ENCODE peak calls at places on chromosomes 13 and 19, in ten cellular contexts. One of them, this sample, is unnamed.
A peak's percentile ranks its signal among the peaks of the same experiment; 100 is the strongest.

GRCh38 chr19:55208880-55209429 is 346 bp downstream of the PTPRH start:
- DNase-seq in lower leg skin: no peak
- DNase-seq in stomach: no peak
- DNase-seq in ovary: no peak
- DNase-seq in NB4: peak; percentile 29
- DNase-seq in prostate gland: no peak
- DNase-seq in body of pancreas: no peak
- DNase-seq in A549: peak; percentile 60
- DNase-seq in tibial nerve: no peak
- DNase-seq in Peyer's patch: no peak
- DNase-seq in this sample: no peak

GRCh38 chr19:52646571-52647222 is 8.5 kb upstream of the ZNF83 start:
- DNase-seq in stomach: no peak
- DNase-seq in tibial nerve: no peak
- DNase-seq in lower leg skin: no peak
- DNase-seq in prostate gland: no peak
- DNase-seq in A549: peak; percentile 26
- DNase-seq in Peyer's patch: no peak
- DNase-seq in body of pancreas: no peak
- DNase-seq in NB4: peak; percentile 70
- DNase-seq in ovary: no peak
- DNase-seq in this sample: no peak

GRCh38 chr13:39498471-39499114 is 104.4 kb downstream of the LHFPL6 start:
- DNase-seq in lower leg skin: no peak
- DNase-seq in Peyer's patch: no peak
- DNase-seq in prostate gland: no peak
- DNase-seq in stomach: no peak
- DNase-seq in body of pancreas: no peak
- DNase-seq in NB4: no peak
- DNase-seq in A549: no peak
- DNase-seq in ovary: no peak
- DNase-seq in tibial nerve: no peak
- DNase-seq in this sample: no peak

GRCh38 chr13:40340368-40341085 is 325.9 kb downstream of the FOXO1 start:
- DNase-seq in lower leg skin: no peak
- DNase-seq in stomach: no peak
- DNase-seq in prostate gland: no peak
- DNase-seq in NB4: no peak
- DNase-seq in ovary: no peak
- DNase-seq in tibial nerve: no peak
- DNase-seq in body of pancreas: peak; percentile 78
- DNase-seq in Peyer's patch: no peak
- DNase-seq in A549: peak; percentile 17
- DNase-seq in this sample: no peak

GRCh38 chr13:31310781-31311180 is 111.0 kb downstream of the B3GLCT start:
- DNase-seq in stomach: no peak
- DNase-seq in body of pancreas: peak; percentile 12
- DNase-seq in prostate gland: peak; percentile 78
- DNase-seq in A549: no peak
- DNase-seq in NB4: no peak
- DNase-seq in tibial nerve: no peak
- DNase-seq in lower leg skin: no peak
- DNase-seq in Peyer's patch: peak; percentile 38
- DNase-seq in ovary: no peak
- DNase-seq in this sample: no peak

GRCh38 chr13:41257535-41257934 is 5.8 kb downstream of the MTRF1 start:
- DNase-seq in lower leg skin: no peak
- DNase-seq in NB4: no peak
- DNase-seq in Peyer's patch: no peak
- DNase-seq in A549: no peak
- DNase-seq in ovary: no peak
- DNase-seq in prostate gland: no peak
- DNase-seq in tibial nerve: no peak
- DNase-seq in body of pancreas: no peak
- DNase-seq in stomach: no peak
- DNase-seq in this sample: no peak

GRCh38 chr19:13095934-13096890 is 6.4 kb downstream of the LYL1 start:
- DNase-seq in NB4: peak; percentile 86
- DNase-seq in A549: peak; percentile 27
- DNase-seq in body of pancreas: no peak
- DNase-seq in ovary: peak; percentile 57
- DNase-seq in stomach: no peak
- DNase-seq in tibial nerve: no peak
- DNase-seq in Peyer's patch: peak; percentile 57
- DNase-seq in prostate gland: no peak
- DNase-seq in lower leg skin: no peak
- DNase-seq in this sample: no peak

GRCh38 chr13:31022491-31022890 is 90.0 kb downstream of the TEX26 start:
- DNase-seq in prostate gland: no peak
- DNase-seq in NB4: no peak
- DNase-seq in body of pancreas: no peak
- DNase-seq in lower leg skin: no peak
- DNase-seq in ovary: no peak
- DNase-seq in stomach: no peak
- DNase-seq in Peyer's patch: no peak
- DNase-seq in A549: no peak
- DNase-seq in tibial nerve: no peak
- DNase-seq in this sample: no peak

GRCh38 chr19:3785938-3786824 is at the start of gene MATK:
- DNase-seq in lower leg skin: no peak
- DNase-seq in body of pancreas: no peak
- DNase-seq in ovary: no peak
- DNase-seq in NB4: peak; percentile 82
- DNase-seq in prostate gland: no peak
- DNase-seq in A549: no peak
- DNase-seq in tibial nerve: no peak
- DNase-seq in Peyer's patch: no peak
- DNase-seq in stomach: no peak
- DNase-seq in this sample: no peak

GRCh38 chr13:100789968-100790367 is 115.4 kb upstream of the TMTC4 start:
- DNase-seq in ovary: no peak
- DNase-seq in NB4: no peak
- DNase-seq in A549: no peak
- DNase-seq in stomach: no peak
- DNase-seq in body of pancreas: no peak
- DNase-seq in prostate gland: no peak
- DNase-seq in tibial nerve: no peak
- DNase-seq in Peyer's patch: no peak
- DNase-seq in lower leg skin: no peak
- DNase-seq in this sample: no peak

DNA sequence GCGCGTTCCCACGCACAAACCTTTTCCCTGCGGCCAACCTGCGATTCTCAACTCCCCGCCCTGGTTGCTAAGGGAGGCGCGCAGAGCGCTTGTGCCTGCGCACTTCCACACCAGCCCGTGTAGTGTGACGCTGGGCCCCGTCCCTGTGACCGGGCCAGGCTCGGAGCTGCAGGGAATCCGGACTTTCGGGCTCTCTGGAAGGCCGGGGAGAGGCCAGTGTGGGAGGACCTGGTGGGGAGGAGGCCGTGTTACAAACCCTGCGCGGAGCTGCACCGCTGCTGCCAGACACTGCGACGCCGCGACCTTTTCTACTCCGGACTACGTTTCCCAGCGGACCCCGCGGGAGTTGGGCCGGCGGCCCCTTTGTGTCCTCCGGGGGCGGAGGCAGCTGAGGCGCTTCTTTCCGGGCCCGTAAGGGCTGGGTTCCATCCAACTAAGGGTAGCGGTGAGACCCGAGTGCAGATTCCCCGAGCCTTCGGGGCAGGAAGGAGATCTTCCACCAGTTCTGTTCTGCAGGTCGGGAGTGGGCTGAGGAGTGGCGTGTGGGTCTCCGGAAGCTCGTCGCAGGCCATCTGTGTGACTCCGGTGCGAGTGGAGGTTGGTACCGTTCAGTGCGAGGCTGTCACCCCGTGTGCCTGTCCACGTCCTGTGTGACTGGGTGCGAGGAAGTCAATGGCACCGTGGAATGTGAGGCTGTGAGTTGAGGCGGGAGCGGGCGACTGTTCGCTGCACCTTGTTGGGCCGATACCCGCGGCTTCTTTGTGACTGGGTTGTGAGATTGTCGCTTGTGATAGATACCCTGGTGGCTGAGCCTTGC is at the start of gene ZNF570:
- DNase-seq in ovary: peak; percentile 89
- DNase-seq in lower leg skin: peak; percentile 97
- DNase-seq in A549: peak; percentile 95
- DNase-seq in stomach: peak; percentile 89
- DNase-seq in tibial nerve: peak; percentile 86
- DNase-seq in prostate gland: peak; percentile 86
- DNase-seq in body of pancreas: peak; percentile 90
- DNase-seq in NB4: peak; percentile 86
- DNase-seq in Peyer's patch: peak; percentile 88
- DNase-seq in this sample: peak; percentile 83
- TF ChIP-seq POLR2A in ovary: peak; percentile 79
- TF ChIP-seq POLR2A in lower leg skin: no peak
- TF ChIP-seq POLR2A in A549: peak; percentile 49
- TF ChIP-seq POLR2A in stomach: no peak
- TF ChIP-seq POLR2A in tibial nerve: peak; percentile 59
- TF ChIP-seq POLR2A in prostate gland: peak; percentile 55
- TF ChIP-seq POLR2A in body of pancreas: peak; percentile 71
- TF ChIP-seq POLR2A in NB4: no peak
- TF ChIP-seq POLR2A in Peyer's patch: peak; percentile 30
- TF ChIP-seq POLR2A in this sample: no peak

GRCh38 chr19:49812997-49813861 is at the start of gene FUZ:
- DNase-seq in Peyer's patch: peak; percentile 97
- DNase-seq in lower leg skin: peak; percentile 99
- DNase-seq in NB4: peak; percentile 96
- DNase-seq in body of pancreas: peak; percentile 99
- DNase-seq in stomach: peak; percentile 97
- DNase-seq in ovary: peak; percentile 94
- DNase-seq in prostate gland: peak; percentile 96
- DNase-seq in A549: peak; percentile 100
- DNase-seq in tibial nerve: peak; percentile 97
- DNase-seq in this sample: peak; percentile 99
- TF ChIP-seq CTCF in Peyer's patch: peak; percentile 29
- TF ChIP-seq CTCF in lower leg skin: peak; percentile 22
- TF ChIP-seq CTCF in NB4: peak; percentile 13
- TF ChIP-seq CTCF in body of pancreas: no peak
- TF ChIP-seq CTCF in stomach: no peak
- TF ChIP-seq CTCF in ovary: no peak
- TF ChIP-seq CTCF in prostate gland: peak; percentile 32
- TF ChIP-seq CTCF in A549: no peak
- TF ChIP-seq CTCF in tibial nerve: peak; percentile 33
- TF ChIP-seq CTCF in this sample: peak; percentile 6

GRCh38 chr13:110615322-110616102 is at the start of gene NAXD:
- DNase-seq in stomach: peak; percentile 95
- DNase-seq in lower leg skin: peak; percentile 98
- DNase-seq in prostate gland: peak; percentile 85
- DNase-seq in A549: peak; percentile 94
- DNase-seq in tibial nerve: peak; percentile 84
- DNase-seq in ovary: peak; percentile 93
- DNase-seq in NB4: peak; percentile 97
- DNase-seq in Peyer's patch: peak; percentile 81
- DNase-seq in body of pancreas: peak; percentile 96
- DNase-seq in this sample: no peak
- TF ChIP-seq POLR2A in stomach: no peak
- TF ChIP-seq POLR2A in lower leg skin: no peak
- TF ChIP-seq POLR2A in prostate gland: peak; percentile 58
- TF ChIP-seq POLR2A in A549: peak; percentile 65
- TF ChIP-seq POLR2A in tibial nerve: peak; percentile 63
- TF ChIP-seq POLR2A in ovary: peak; percentile 55
- TF ChIP-seq POLR2A in NB4: peak; percentile 68
- TF ChIP-seq POLR2A in Peyer's patch: peak; percentile 67
- TF ChIP-seq POLR2A in body of pancreas: peak; percentile 82
- TF ChIP-seq POLR2A in this sample: peak; percentile 25

DNA sequence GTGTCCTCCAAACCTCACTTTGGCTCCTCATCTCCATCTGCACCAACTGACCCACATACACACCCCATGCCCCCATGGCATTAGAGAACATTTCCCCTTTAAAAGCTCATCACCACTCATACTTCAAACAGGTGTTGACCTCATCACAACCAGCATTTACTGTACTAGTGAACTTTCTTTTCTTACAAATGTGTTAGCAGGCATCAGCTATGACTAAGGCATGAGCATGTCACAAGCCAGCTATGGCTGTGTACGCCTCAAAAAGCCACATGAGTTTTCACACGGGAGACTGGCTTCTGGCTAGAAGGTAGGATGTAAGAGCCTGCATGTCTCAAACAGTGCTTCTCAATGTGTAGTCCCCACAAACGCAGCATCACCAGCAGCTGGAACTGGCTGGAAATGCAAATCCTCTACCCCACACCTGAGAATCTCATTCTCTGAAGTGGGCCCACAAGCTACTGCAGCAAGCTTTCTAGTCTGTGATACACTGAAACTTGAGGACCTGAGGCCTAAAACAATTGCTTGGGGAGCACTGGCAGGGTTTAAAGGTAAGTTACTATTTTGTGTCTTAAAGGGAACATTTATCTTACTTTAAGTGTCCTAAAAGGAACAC is 66.8 kb downstream of the TUBGCP3 start:
- DNase-seq in prostate gland: no peak
- DNase-seq in lower leg skin: no peak
- DNase-seq in tibial nerve: no peak
- DNase-seq in stomach: no peak
- DNase-seq in A549: no peak
- DNase-seq in body of pancreas: no peak
- DNase-seq in NB4: no peak
- DNase-seq in ovary: no peak
- DNase-seq in Peyer's patch: no peak
- DNase-seq in this sample: no peak
- TF ChIP-seq CTCF in prostate gland: no peak
- TF ChIP-seq CTCF in lower leg skin: no peak
- TF ChIP-seq CTCF in tibial nerve: no peak
- TF ChIP-seq CTCF in stomach: no peak
- TF ChIP-seq CTCF in A549: no peak
- TF ChIP-seq CTCF in body of pancreas: no peak
- TF ChIP-seq CTCF in NB4: no peak
- TF ChIP-seq CTCF in ovary: no peak
- TF ChIP-seq CTCF in Peyer's patch: no peak
- TF ChIP-seq CTCF in this sample: no peak

GRCh38 chr13:49585220-49586157 is at the start of gene RCBTB1:
- DNase-seq in prostate gland: peak; percentile 74
- DNase-seq in ovary: peak; percentile 72
- DNase-seq in body of pancreas: peak; percentile 84
- DNase-seq in A549: peak; percentile 58
- DNase-seq in stomach: peak; percentile 77
- DNase-seq in lower leg skin: peak; percentile 92
- DNase-seq in NB4: peak; percentile 85
- DNase-seq in tibial nerve: peak; percentile 34
- DNase-seq in Peyer's patch: peak; percentile 62
- DNase-seq in this sample: no peak
- TF ChIP-seq POLR2A in prostate gland: peak; percentile 16
- TF ChIP-seq POLR2A in ovary: no peak
- TF ChIP-seq POLR2A in body of pancreas: peak; percentile 70
- TF ChIP-seq POLR2A in A549: peak; percentile 61
- TF ChIP-seq POLR2A in stomach: no peak
- TF ChIP-seq POLR2A in lower leg skin: no peak
- TF ChIP-seq POLR2A in NB4: peak; percentile 44
- TF ChIP-seq POLR2A in tibial nerve: peak; percentile 43
- TF ChIP-seq POLR2A in Peyer's patch: peak; percentile 28
- TF ChIP-seq POLR2A in this sample: no peak

GRCh38 chr13:97221989-97222700 is at the start of gene MBNL2:
- DNase-seq in prostate gland: peak; percentile 95
- DNase-seq in Peyer's patch: peak; percentile 89
- DNase-seq in NB4: peak; percentile 93
- DNase-seq in ovary: peak; percentile 83
- DNase-seq in A549: peak; percentile 87
- DNase-seq in stomach: peak; percentile 90
- DNase-seq in body of pancreas: peak; percentile 96
- DNase-seq in tibial nerve: peak; percentile 87
- DNase-seq in lower leg skin: peak; percentile 98
- DNase-seq in this sample: no peak
- TF ChIP-seq CTCF in prostate gland: no peak
- TF ChIP-seq CTCF in Peyer's patch: no peak
- TF ChIP-seq CTCF in NB4: no peak
- TF ChIP-seq CTCF in ovary: no peak
- TF ChIP-seq CTCF in A549: no peak
- TF ChIP-seq CTCF in stomach: no peak
- TF ChIP-seq CTCF in body of pancreas: no peak
- TF ChIP-seq CTCF in tibial nerve: peak; percentile 18
- TF ChIP-seq CTCF in lower leg skin: no peak
- TF ChIP-seq CTCF in this sample: no peak